ENCODE peak calls at places on chromosome 11, in nine cellular contexts. U is transverse colon, M is epithelial cell of esophagus, W is nephron progenitor cell, K is endothelial cell of umbilical vein, F is BE2C, E is lung, R is H9, Y is PC-3. N is an unnamed sample.

GRCh38 chr11:60394666-60395343 is 1.5 kb upstream of the MS4A14 start:
- DNase-seq in U (no peak), M (no peak), W (no peak), K (no peak), F (no peak), E (no peak), R (no peak), Y (no peak), N (no peak)

GRCh38 chr11:83511646-83512045 is 225.5 kb upstream of the CCDC90B start:
- DNase-seq in U (no peak), M (no peak), W (no peak), K (no peak), F (no peak), E (no peak), R (peak; percentile 41), Y (no peak), N (no peak)

GRCh38 chr11:19313140-19313539 is 72.4 kb upstream of the E2F8 start:
- DNase-seq in U (no peak), M (no peak), W (no peak), K (no peak), F (no peak), E (no peak), R (no peak), Y (no peak), N (no peak)

GRCh38 chr11:118152552-118153471 is at the start of gene SCN4B:
- DNase-seq in U (peak; percentile 53), M (peak; percentile 71), W (peak; percentile 84), K (peak; percentile 43), F (peak; percentile 80), E (peak; percentile 49), R (peak; percentile 81), Y (peak; percentile 62), N (no peak)

GRCh38 chr11:6067502-6067901 is 36.9 kb upstream of the OR56A1 start:
- DNase-seq in U (no peak), M (no peak), W (no peak), K (no peak), F (no peak), E (no peak), R (no peak), Y (no peak), N (no peak)

GRCh38 chr11:109547356-109548027 is 125.5 kb downstream of the C11orf87 start:
- DNase-seq in U (no peak), M (peak; percentile 48), W (no peak), K (no peak), F (no peak), E (no peak), R (no peak), Y (peak; percentile 78), N (no peak)

GRCh38 chr11:116501728-116502127 is 271.1 kb downstream of the BUD13 start:
- DNase-seq in U (no peak), M (no peak), W (no peak), K (no peak), F (no peak), E (no peak), R (no peak), Y (no peak), N (no peak)

GRCh38 chr11:47376543-47377371 is 1.6 kb downstream of the SPI1 start:
- DNase-seq in U (peak; percentile 39), M (peak; percentile 30), W (no peak), K (no peak), F (no peak), E (peak; percentile 63), R (no peak), Y (no peak), N (peak; percentile 76)

GRCh38 chr11:64095949-64096348 is 60.2 kb downstream of the FLRT1 start:
- DNase-seq in U (no peak), M (no peak), W (no peak), K (no peak), F (peak; percentile 46), E (no peak), R (no peak), Y (no peak), N (no peak)

GRCh38 chr11:63567044-63567840 is 4.1 kb upstream of the PLAAT2 start:
- DNase-seq in U (peak; percentile 57), M (peak; percentile 98), W (no peak), K (peak; percentile 41), F (no peak), E (no peak), R (peak; percentile 42), Y (peak; percentile 97), N (no peak)

GRCh38 chr11:80779907-80780615 is 1339.2 kb upstream of the TENM4 start:
- DNase-seq in U (no peak), M (peak; percentile 14), W (no peak), K (no peak), F (no peak), E (no peak), R (no peak), Y (peak; percentile 10), N (no peak)

GRCh38 chr11:28243057-28243456 is 134.9 kb downstream of the METTL15 start:
- DNase-seq in U (no peak), M (no peak), W (no peak), K (no peak), F (no peak), E (no peak), R (no peak), Y (no peak), N (no peak)

GRCh38 chr11:62974848-62975522 is 9.8 kb downstream of the SLC22A6 start:
- DNase-seq in U (peak; percentile 85), M (peak; percentile 14), W (peak; percentile 54), K (peak; percentile 15), F (peak; percentile 84), E (no peak), R (peak; percentile 76), Y (peak; percentile 55), N (no peak)

GRCh38 chr11:95584180-95584579 is 205.4 kb downstream of the FAM76B start:
- DNase-seq in U (no peak), M (peak; percentile 70), W (no peak), K (no peak), F (no peak), E (no peak), R (no peak), Y (no peak), N (no peak)

GRCh38 chr11:13701506-13701905 is 33.0 kb downstream of the FAR1 start:
- DNase-seq in U (no peak), M (no peak), W (no peak), K (no peak), F (no peak), E (no peak), R (no peak), Y (no peak), N (no peak)
- TF ChIP-seq CTCF in U (no peak), M (no peak), W (no peak), K (no peak), F (no peak), E (no peak), R (no peak), Y (peak; percentile 33), N (no peak)

GRCh38 chr11:122656631-122657101 is 1.1 kb downstream of the UBASH3B start:
- DNase-seq in U (peak; percentile 30), M (peak; percentile 24), W (peak; percentile 42), K (peak; percentile 59), F (no peak), E (no peak), R (peak; percentile 58), Y (peak; percentile 52), N (no peak)

GRCh38 chr11:122652495-122652894 is 3.0 kb upstream of the UBASH3B start:
- DNase-seq in U (no peak), M (no peak), W (no peak), K (no peak), F (no peak), E (no peak), R (no peak), Y (no peak), N (no peak)

GRCh38 chr11:122656073-122656630 is 630 bp downstream of the UBASH3B start:
- DNase-seq in U (peak; percentile 39), M (peak; percentile 67), W (peak; percentile 75), K (peak; percentile 79), F (peak; percentile 19), E (peak; percentile 33), R (peak; percentile 54), Y (peak; percentile 65), N (peak; percentile 91)

GRCh38 chr11:122653911-122654310 is 1.6 kb upstream of the UBASH3B start:
- DNase-seq in U (no peak), M (no peak), W (no peak), K (no peak), F (no peak), E (no peak), R (no peak), Y (no peak), N (no peak)

GRCh38 chr11:122655527-122656072 is at the start of gene UBASH3B:
- DNase-seq in U (peak; percentile 81), M (peak; percentile 91), W (peak; percentile 78), K (peak; percentile 90), F (peak; percentile 37), E (peak; percentile 79), R (peak; percentile 91), Y (peak; percentile 96), N (no peak)
- TF ChIP-seq CTCF in U (no peak), M (no peak), W (no peak), K (no peak), F (no peak), E (no peak), R (peak; percentile 22), Y (no peak), N (peak; percentile 33)

GRCh38 chr11:112730591-112730990 is 230.6 kb upstream of the NCAM1 start:
- DNase-seq in U (no peak), M (no peak), W (no peak), K (no peak), F (no peak), E (no peak), R (no peak), Y (no peak), N (peak; percentile 57)

GRCh38 chr11:112734207-112734606 is 227.0 kb upstream of the NCAM1 start:
- DNase-seq in U (no peak), M (peak; percentile 51), W (peak; percentile 80), K (no peak), F (no peak), E (no peak), R (peak; percentile 63), Y (peak; percentile 22), N (peak; percentile 68)

GRCh38 chr11:112728716-112729115 is 232.5 kb upstream of the NCAM1 start:
- DNase-seq in U (no peak), M (no peak), W (no peak), K (no peak), F (no peak), E (no peak), R (no peak), Y (no peak), N (peak; percentile 13)

GRCh38 chr11:112732031-112732430 is 229.2 kb upstream of the NCAM1 start:
- DNase-seq in U (no peak), M (no peak), W (no peak), K (no peak), F (no peak), E (no peak), R (no peak), Y (no peak), N (peak; percentile 68)

GRCh38 chr11:112731538-112731937 is 229.7 kb upstream of the NCAM1 start:
- DNase-seq in U (no peak), M (no peak), W (no peak), K (no peak), F (no peak), E (no peak), R (no peak), Y (no peak), N (no peak)
- TF ChIP-seq CTCF in U (no peak), M (no peak), W (no peak), K (no peak), F (no peak), E (no peak), R (no peak), Y (no peak), N (no peak)

DNA sequence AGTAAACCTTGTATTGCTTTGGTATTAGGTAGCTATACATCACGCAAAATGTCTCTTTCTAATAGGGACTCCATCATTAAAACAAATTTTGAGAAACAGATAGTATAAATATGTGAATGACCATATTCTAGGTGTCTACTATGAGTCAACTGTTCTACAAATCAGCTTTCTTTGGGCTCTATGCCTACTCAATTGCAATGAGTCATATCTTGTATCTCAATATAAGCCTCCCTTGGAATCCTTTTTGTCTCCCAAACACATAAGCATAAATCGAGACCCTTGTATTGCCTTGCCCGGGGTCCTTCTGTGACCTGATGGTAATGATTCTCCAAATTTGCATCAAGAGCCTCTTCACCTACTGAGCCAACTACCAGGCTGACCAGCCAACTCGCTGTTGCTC is 22.3 kb downstream of the BLID start:
- DNase-seq in U (no peak), M (peak; percentile 50), W (no peak), K (no peak), F (no peak), E (no peak), R (no peak), Y (peak; percentile 60), N (no peak)
- TF ChIP-seq CTCF in U (no peak), M (no peak), W (no peak), K (no peak), F (no peak), E (no peak), R (no peak), Y (no peak), N (no peak)